ENCODE peak calls at places on chromosomes 7 and 10, in ten cellular contexts. N is lower lobe of right lung; V is mucosa of descending colon; G is right cardiac atrium; T is activated naive CD8-positive, alpha-beta T cell treated with anti-CD3 and anti-CD28 coated beads, Interleukin-2, amount 10 ng/mL, durations not matched to agents 7 days and 5 days; Y is natural killer cell; S is right lobe of liver; C is left lobe of liver; E is stimulated activated effector memory CD8-positive, alpha-beta T cell treated with anti-CD3 and anti-CD28 coated beads, Interleukin-12 subunit alpha, Interleukin-12 subunit beta, amount 100 ng/mL, for 72 hours; D is activated T-helper 17 cell treated with anti-CD3 and anti-CD28 coated beads, Interleukin-2, amount 50 U/mL, for 72 hours. O is an unnamed sample.
A peak's percentile ranks its signal among the peaks of the same experiment; 100 is the strongest.

GRCh38 chr10:45034301-45034700 is 33.6 kb downstream of the ZNF22 start:
- ATAC-seq in N (no peak), V (no peak), G (no peak), T (no peak), Y (no peak), S (no peak), C (no peak), E (no peak), D (no peak), O (no peak)

GRCh38 chr10:74967850-74968620 is 141.6 kb downstream of the KAT6B start:
- ATAC-seq in N (no peak), V (peak; percentile 79), G (no peak), T (no peak), Y (peak; percentile 66), S (peak; percentile 84), C (peak; percentile 75), E (no peak), D (no peak), O (no peak)

GRCh38 chr10:36224431-36224985 is 582.4 kb upstream of the FZD8 start:
- ATAC-seq in N (no peak), V (no peak), G (no peak), T (no peak), Y (no peak), S (no peak), C (no peak), E (no peak), D (no peak), O (no peak)

GRCh38 chr10:72104472-72105097 is 16.2 kb upstream of the SPOCK2 start:
- ATAC-seq in N (no peak), V (no peak), G (no peak), T (no peak), Y (no peak), S (no peak), C (no peak), E (no peak), D (no peak), O (peak; percentile 50)

GRCh38 chr7:99380823-99381663 is 6.5 kb downstream of the ARPC1B start:
- ATAC-seq in N (peak; percentile 57), V (peak; percentile 59), G (peak; percentile 2), T (peak; percentile 92), Y (peak; percentile 95), S (peak; percentile 46), C (peak; percentile 24), E (peak; percentile 95), D (peak; percentile 85), O (no peak)

GRCh38 chr10:120702032-120702431 is 149.1 kb upstream of the WDR11 start:
- ATAC-seq in N (no peak), V (no peak), G (no peak), T (no peak), Y (no peak), S (no peak), C (no peak), E (no peak), D (no peak), O (no peak)

GRCh38 chr10:1747590-1748157 is 10.3 kb upstream of the ADARB2 start:
- ATAC-seq in N (no peak), V (no peak), G (no peak), T (no peak), Y (no peak), S (no peak), C (no peak), E (no peak), D (no peak), O (no peak)

GRCh38 chr7:100901921-100902332 is 6.2 kb upstream of the ACHE start:
- ATAC-seq in N (no peak), V (peak; percentile 84), G (no peak), T (no peak), Y (no peak), S (peak; percentile 66), C (peak; percentile 68), E (no peak), D (no peak), O (no peak)

GRCh38 chr10:132712698-132713232 is 73.2 kb downstream of the NKX6-2 start:
- ATAC-seq in N (no peak), V (no peak), G (no peak), T (no peak), Y (peak; percentile 33), S (no peak), C (no peak), E (no peak), D (no peak), O (no peak)

GRCh38 chr10:32153252-32153651 is 97.0 kb upstream of the KIF5B start:
- ATAC-seq in N (no peak), V (no peak), G (no peak), T (no peak), Y (no peak), S (no peak), C (no peak), E (no peak), D (no peak), O (no peak)

GRCh38 chr10:14653271-14654161 is 121.2 kb downstream of the FAM107B start:
- ATAC-seq in N (peak; percentile 89), V (peak; percentile 81), G (peak; percentile 91), T (peak; percentile 27), Y (no peak), S (peak; percentile 73), C (peak; percentile 48), E (peak; percentile 45), D (peak; percentile 47), O (peak; percentile 41)

GRCh38 chr10:56911906-56912480 is 550.9 kb upstream of the ZWINT start:
- ATAC-seq in N (peak; percentile 89), V (no peak), G (no peak), T (no peak), Y (no peak), S (no peak), C (no peak), E (no peak), D (no peak), O (no peak)

GRCh38 chr10:74797550-74797949 is 28.9 kb upstream of the KAT6B start:
- ATAC-seq in N (no peak), V (no peak), G (no peak), T (no peak), Y (no peak), S (no peak), C (no peak), E (no peak), D (no peak), O (no peak)

GRCh38 chr7:41627921-41628320 is 75.0 kb downstream of the INHBA start:
- ATAC-seq in N (no peak), V (no peak), G (no peak), T (no peak), Y (no peak), S (no peak), C (no peak), E (no peak), D (no peak), O (no peak)

GRCh38 chr7:5382281-5383041 is 41.2 kb downstream of the TNRC18 start:
- ATAC-seq in N (no peak), V (no peak), G (peak; percentile 34), T (no peak), Y (no peak), S (peak; percentile 5), C (no peak), E (peak; percentile 20), D (no peak), O (peak; percentile 28)

GRCh38 chr7:43502941-43503340 is 80.0 kb upstream of the STK17A start:
- ATAC-seq in N (no peak), V (no peak), G (no peak), T (no peak), Y (no peak), S (no peak), C (no peak), E (no peak), D (no peak), O (no peak)

GRCh38 chr7:101563933-101564777 is 64.9 kb downstream of the MYL10 start:
- ATAC-seq in N (peak; percentile 37), V (peak; percentile 35), G (peak; percentile 16), T (peak; percentile 43), Y (peak; percentile 29), S (peak; percentile 14), C (peak; percentile 18), E (peak; percentile 24), D (no peak), O (no peak)

GRCh38 chr7:130951303-130951975 is 217.4 kb upstream of the KLF14 start:
- ATAC-seq in N (peak; percentile 27), V (peak; percentile 18), G (peak; percentile 18), T (no peak), Y (peak; percentile 60), S (no peak), C (no peak), E (peak; percentile 69), D (peak; percentile 40), O (no peak)

GRCh38 chr7:7577888-7578287 is 11.2 kb downstream of the MIOS start:
- ATAC-seq in N (peak; percentile 25), V (no peak), G (no peak), T (no peak), Y (no peak), S (no peak), C (no peak), E (no peak), D (no peak), O (no peak)

GRCh38 chr7:33807779-33808482 is 97.4 kb upstream of the BMPER start:
- ATAC-seq in N (no peak), V (peak; percentile 50), G (no peak), T (no peak), Y (no peak), S (peak; percentile 36), C (peak; percentile 54), E (no peak), D (no peak), O (no peak)

GRCh38 chr7:47370461-47371042 is 211.4 kb downstream of the TNS3 start:
- ATAC-seq in N (no peak), V (no peak), G (no peak), T (no peak), Y (no peak), S (no peak), C (no peak), E (no peak), D (no peak), O (no peak)

GRCh38 chr10:19689231-19689630 is 127.0 kb upstream of the PLXDC2 start:
- ATAC-seq in N (no peak), V (no peak), G (no peak), T (no peak), Y (no peak), S (no peak), C (no peak), E (no peak), D (no peak), O (no peak)

GRCh38 chr7:85890244-85890811 is 703.5 kb upstream of the SEMA3D start:
- ATAC-seq in N (no peak), V (no peak), G (no peak), T (no peak), Y (no peak), S (peak; percentile 70), C (peak; percentile 78), E (no peak), D (no peak), O (no peak)

GRCh38 chr7:1641173-1641572 is 28.9 kb upstream of the ELFN1 start:
- ATAC-seq in N (no peak), V (no peak), G (no peak), T (no peak), Y (no peak), S (no peak), C (no peak), E (no peak), D (no peak), O (no peak)

O was measured in gastroesophageal sphincter.